ENCODE peak calls at places on chromosomes 7 and 10, in six cellular contexts. E is ovary, N is DND-41, F is heart left ventricle, D is cardiac fibroblast, O is prostate gland. V is an unnamed sample.

GRCh38 chr10:633279-634245 is 55.9 kb downstream of the DIP2C start:
- DNase-seq in E (no peak), N (no peak), F (no peak), D (no peak), O (no peak), V (no peak)

GRCh38 chr7:16942929-16943509 is 61.2 kb upstream of the AGR3 start:
- DNase-seq in E (no peak), N (no peak), F (no peak), D (no peak), O (no peak), V (no peak)

GRCh38 chr10:103592186-103593021 is 98.9 kb downstream of the NEURL1 start:
- DNase-seq in E (no peak), N (peak), F (no peak), D (peak), O (no peak), V (no peak)

GRCh38 chr10:36717118-36717517 is 408.3 kb upstream of the ANKRD30A start:
- DNase-seq in E (no peak), N (no peak), F (no peak), D (peak), O (no peak), V (no peak)

GRCh38 chr10:60663850-60664249 is 114.4 kb upstream of the CDK1 start:
- DNase-seq in E (no peak), N (no peak), F (no peak), D (no peak), O (no peak), V (no peak)

GRCh38 chr7:101100858-101101847 is 15.9 kb downstream of the TRIM56 start:
- DNase-seq in E (no peak), N (no peak), F (no peak), D (no peak), O (no peak), V (no peak)

GRCh38 chr7:140004672-140005071 is 58.1 kb downstream of the PARP12 start:
- DNase-seq in E (no peak), N (no peak), F (no peak), D (no peak), O (no peak), V (no peak)

GRCh38 chr10:102291221-102291905 is 46.0 kb downstream of the GBF1 start:
- DNase-seq in E (no peak), N (no peak), F (peak), D (no peak), O (no peak), V (no peak)

GRCh38 chr7:127447326-127447945 is 54.9 kb upstream of the ZNF800 start:
- DNase-seq in E (no peak), N (peak), F (no peak), D (peak), O (no peak), V (no peak)

GRCh38 chr7:17996442-17997223 is 31.0 kb downstream of the PRPS1L1 start:
- DNase-seq in E (no peak), N (no peak), F (no peak), D (no peak), O (no peak), V (no peak)

GRCh38 chr10:90787906-90788491 is 69.8 kb downstream of the HTR7 start:
- DNase-seq in E (no peak), N (peak), F (no peak), D (peak), O (no peak), V (no peak)

GRCh38 chr10:82934429-82934828 is 1059.4 kb downstream of the NRG3 start:
- DNase-seq in E (no peak), N (no peak), F (no peak), D (no peak), O (no peak), V (no peak)

GRCh38 chr10:89207181-89207800 is at the start of gene CH25H:
- DNase-seq in E (peak), N (peak), F (peak), D (peak), O (peak), V (peak)

GRCh38 chr10:84340187-84340586 is 11.8 kb downstream of the CCSER2 start:
- DNase-seq in E (no peak), N (no peak), F (no peak), D (no peak), O (no peak), V (no peak)

GRCh38 chr7:47418910-47419309 is 163.0 kb downstream of the TNS3 start:
- DNase-seq in E (peak), N (no peak), F (no peak), D (peak), O (no peak), V (no peak)

GRCh38 chr7:1058821-1059199 is 14.5 kb downstream of the GPR146 start:
- DNase-seq in E (no peak), N (no peak), F (peak), D (no peak), O (no peak), V (no peak)

GRCh38 chr7:21142081-21142480 is 285.8 kb upstream of the SP4 start:
- DNase-seq in E (no peak), N (no peak), F (no peak), D (no peak), O (no peak), V (no peak)

GRCh38 chr10:79375321-79376077 is 28.2 kb downstream of the PPIF start:
- DNase-seq in E (no peak), N (no peak), F (no peak), D (peak), O (no peak), V (no peak)

GRCh38 chr10:79385804-79386531 is 38.7 kb downstream of the PPIF start:
- DNase-seq in E (no peak), N (no peak), F (no peak), D (no peak), O (peak), V (no peak)

GRCh38 chr10:133258818-133259602 is 17.7 kb downstream of the ADAM8 start:
- DNase-seq in E (peak), N (peak), F (peak), D (peak), O (peak), V (peak)

GRCh38 chr10:11036424-11037011 is 18.8 kb downstream of the CELF2 start:
- DNase-seq in E (no peak), N (no peak), F (no peak), D (peak), O (peak), V (no peak)

GRCh38 chr10:3085785-3086567 is 18.6 kb downstream of the PFKP start:
- DNase-seq in E (no peak), N (no peak), F (no peak), D (no peak), O (no peak), V (no peak)

GRCh38 chr10:59580257-59580863 is 129.3 kb downstream of the SLC16A9 start:
- DNase-seq in E (no peak), N (no peak), F (no peak), D (peak), O (no peak), V (no peak)

GRCh38 chr7:32072397-32072796 is 2.2 kb upstream of the PDE1C start:
- DNase-seq in E (no peak), N (no peak), F (no peak), D (no peak), O (no peak), V (no peak)

GRCh38 chr7:95865716-95866371 is 93.5 kb downstream of the DYNC1I1 start:
- DNase-seq in E (no peak), N (no peak), F (no peak), D (peak), O (no peak), V (no peak)

GRCh38 chr10:46236941-46237681 is 49.7 kb upstream of the ANTXRL start:
- DNase-seq in E (no peak), N (no peak), F (no peak), D (no peak), O (no peak), V (no peak)

GRCh38 chr7:79421751-79422150 is 31.7 kb downstream of the MAGI2 start:
- DNase-seq in E (no peak), N (no peak), F (no peak), D (no peak), O (no peak), V (no peak)

GRCh38 chr7:79420464-79420863 is 33.0 kb downstream of the MAGI2 start:
- DNase-seq in E (no peak), N (no peak), F (no peak), D (peak), O (no peak), V (no peak)

GRCh38 chr7:79430391-79430790 is 23.1 kb downstream of the MAGI2 start:
- DNase-seq in E (no peak), N (no peak), F (no peak), D (no peak), O (no peak), V (no peak)

GRCh38 chr7:79425665-79426064 is 27.8 kb downstream of the MAGI2 start:
- DNase-seq in E (no peak), N (no peak), F (no peak), D (no peak), O (no peak), V (no peak)
- TF ChIP-seq CTCF in E (no peak), N (no peak), F (no peak), D (no peak), O (no peak), V (no peak)

GRCh38 chr7:151117041-151117440 is 30.8 kb downstream of the AGAP3 start:
- DNase-seq in E (no peak), N (no peak), F (no peak), D (no peak), O (no peak), V (peak)

GRCh38 chr7:151116603-151117002 is 30.3 kb downstream of the AGAP3 start:
- DNase-seq in E (no peak), N (no peak), F (no peak), D (no peak), O (no peak), V (no peak)

GRCh38 chr7:151115121-151115835 is 29.0 kb downstream of the AGAP3 start:
- DNase-seq in E (no peak), N (peak), F (no peak), D (no peak), O (no peak), V (peak)

GRCh38 chr7:151114151-151115090 is 28.1 kb downstream of the AGAP3 start:
- DNase-seq in E (no peak), N (no peak), F (no peak), D (no peak), O (peak), V (no peak)

GRCh38 chr7:151115836-151116418 is 29.7 kb downstream of the AGAP3 start:
- DNase-seq in E (no peak), N (no peak), F (no peak), D (no peak), O (peak), V (peak)
- H3K4me3 ChIP-seq in E (no peak), N (peak), F (peak), D (no peak), O (peak), V (no peak)

GRCh38 chr7:2066251-2066919 is 166.4 kb downstream of the MAD1L1 start:
- DNase-seq in E (no peak), N (peak), F (no peak), D (no peak), O (no peak), V (peak)

GRCh38 chr7:2070151-2070763 is 162.5 kb downstream of the MAD1L1 start:
- DNase-seq in E (no peak), N (no peak), F (no peak), D (no peak), O (no peak), V (no peak)

GRCh38 chr7:2069472-2069860 is 163.3 kb downstream of the MAD1L1 start:
- DNase-seq in E (no peak), N (no peak), F (no peak), D (no peak), O (no peak), V (no peak)

GRCh38 chr7:2071133-2071832 is 161.5 kb downstream of the MAD1L1 start:
- DNase-seq in E (no peak), N (no peak), F (no peak), D (no peak), O (no peak), V (no peak)

DNA sequence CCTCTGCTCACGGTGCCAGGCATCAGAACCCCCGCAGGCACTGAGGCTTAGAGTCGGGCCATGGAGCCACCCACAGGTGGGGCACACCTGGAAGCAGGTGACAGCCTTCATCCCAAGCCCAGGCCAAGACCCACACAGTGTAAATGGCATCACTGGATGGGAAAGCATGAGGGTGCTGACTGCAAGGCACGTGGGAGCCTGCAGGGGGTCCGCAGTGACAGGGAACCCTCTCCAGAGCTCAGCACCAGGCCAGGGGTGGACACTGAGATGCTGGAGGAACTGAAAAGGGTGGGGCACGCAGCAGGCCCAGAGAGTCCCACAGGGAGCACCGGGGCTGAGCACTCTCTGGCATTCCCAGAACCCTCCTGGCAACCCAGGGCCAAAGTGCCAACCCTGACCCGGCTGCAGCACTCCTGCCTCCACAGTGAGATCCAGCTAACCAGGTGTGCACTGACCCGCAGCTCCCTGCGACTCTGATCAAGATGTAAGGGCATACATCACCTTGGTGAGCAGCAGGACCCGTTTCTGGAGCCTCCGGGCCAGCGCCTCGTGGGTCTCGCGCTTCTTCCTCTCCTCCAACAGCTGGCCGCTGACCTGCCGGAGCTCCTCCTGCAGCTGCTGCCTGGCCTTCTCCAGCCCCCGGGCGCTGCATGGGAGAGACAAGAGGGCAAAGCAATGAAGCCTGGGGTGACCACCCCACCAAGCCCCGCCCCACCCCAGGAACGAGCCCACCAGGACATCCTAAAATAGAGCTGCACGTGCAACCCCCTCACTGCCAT is 163.9 kb downstream of the MAD1L1 start:
- DNase-seq in E (no peak), N (no peak), F (no peak), D (no peak), O (no peak), V (no peak)
- TF ChIP-seq CTCF in E (no peak), N (peak), F (no peak), D (no peak), O (no peak), V (no peak)

GRCh38 chr10:73865459-73866442 is 8.6 kb downstream of the CAMK2G start:
- DNase-seq in E (no peak), N (peak), F (peak), D (no peak), O (no peak), V (peak)
- H3K4me3 ChIP-seq in E (no peak), N (no peak), F (no peak), D (no peak), O (no peak), V (peak)

GRCh38 chr7:38127216-38128207 is 50.5 kb upstream of the STARD3NL start:
- DNase-seq in E (no peak), N (no peak), F (no peak), D (no peak), O (no peak), V (no peak)
- TF ChIP-seq CTCF in E (no peak), N (no peak), F (no peak), D (no peak), O (no peak), V (no peak)

DNA sequence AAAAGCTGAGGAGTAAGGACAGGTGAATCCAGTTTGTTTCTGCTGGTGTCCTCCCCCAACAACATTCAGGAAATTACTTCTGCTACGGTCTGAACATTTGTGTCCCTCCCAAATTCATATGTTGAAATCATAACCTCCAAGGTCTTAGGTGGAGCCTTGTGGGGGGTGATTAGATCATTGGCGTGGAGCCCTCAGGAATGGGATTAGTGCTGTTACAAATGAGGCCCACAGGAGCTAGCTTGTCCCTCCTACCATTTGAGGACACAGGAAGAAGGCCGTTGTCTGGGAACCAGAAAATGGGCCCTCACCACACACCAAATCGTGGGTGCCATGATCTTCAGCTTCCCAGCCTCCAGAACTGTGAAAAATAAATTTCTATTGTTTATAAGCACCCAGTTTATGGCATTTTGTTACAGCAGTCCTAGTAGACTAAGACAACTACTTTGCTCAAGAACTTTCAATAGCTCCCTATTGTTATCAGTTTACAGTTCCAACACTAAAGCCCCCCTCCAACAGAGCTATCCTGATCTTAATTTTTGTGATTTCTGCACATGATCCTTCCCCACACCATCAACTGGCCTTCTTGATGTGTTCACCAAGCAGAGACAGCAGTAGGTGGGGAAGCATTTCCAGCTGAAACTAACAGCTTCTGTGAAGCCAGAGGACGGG is 2.1 kb upstream of the LRMDA start:
- DNase-seq in E (no peak), N (no peak), F (peak), D (peak), O (no peak), V (no peak)
- H3K4me3 ChIP-seq in E (no peak), N (no peak), F (no peak), D (no peak), O (no peak), V (no peak)

DNA sequence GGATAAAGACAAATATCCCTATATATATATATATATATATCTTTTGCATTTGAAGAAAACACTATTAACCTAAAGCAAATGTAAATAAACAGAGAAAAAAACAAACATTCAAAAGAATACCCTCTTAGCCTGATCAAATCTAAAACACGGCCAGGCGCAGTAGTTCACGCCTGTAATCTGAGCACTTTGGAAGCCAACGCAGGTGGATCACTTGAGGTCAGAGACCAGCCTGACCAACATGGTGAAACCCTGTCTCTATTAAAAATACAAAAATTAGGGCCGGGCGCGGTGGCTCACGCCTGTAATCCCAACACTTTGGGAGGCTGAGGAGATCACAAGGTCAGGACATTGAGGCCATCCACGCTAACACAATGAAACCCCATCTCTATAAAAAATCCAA is 9.2 kb downstream of the ANXA7 start:
- DNase-seq in E (no peak), N (no peak), F (no peak), D (no peak), O (no peak), V (no peak)
- TF ChIP-seq CTCF in E (no peak), N (no peak), F (no peak), D (no peak), O (no peak), V (no peak)

GRCh38 chr10:48493083-48493871 is 111.6 kb downstream of the ARHGAP22 start:
- DNase-seq in E (no peak), N (no peak), F (peak), D (no peak), O (no peak), V (no peak)

GRCh38 chr10:48496105-48496830 is 108.6 kb downstream of the ARHGAP22 start:
- DNase-seq in E (no peak), N (no peak), F (no peak), D (no peak), O (peak), V (no peak)

GRCh38 chr10:48494611-48495010 is 110.3 kb downstream of the ARHGAP22 start:
- DNase-seq in E (no peak), N (no peak), F (no peak), D (no peak), O (no peak), V (peak)

GRCh38 chr10:48495282-48496045 is 109.4 kb downstream of the ARHGAP22 start:
- DNase-seq in E (no peak), N (no peak), F (no peak), D (no peak), O (peak), V (no peak)

DNA sequence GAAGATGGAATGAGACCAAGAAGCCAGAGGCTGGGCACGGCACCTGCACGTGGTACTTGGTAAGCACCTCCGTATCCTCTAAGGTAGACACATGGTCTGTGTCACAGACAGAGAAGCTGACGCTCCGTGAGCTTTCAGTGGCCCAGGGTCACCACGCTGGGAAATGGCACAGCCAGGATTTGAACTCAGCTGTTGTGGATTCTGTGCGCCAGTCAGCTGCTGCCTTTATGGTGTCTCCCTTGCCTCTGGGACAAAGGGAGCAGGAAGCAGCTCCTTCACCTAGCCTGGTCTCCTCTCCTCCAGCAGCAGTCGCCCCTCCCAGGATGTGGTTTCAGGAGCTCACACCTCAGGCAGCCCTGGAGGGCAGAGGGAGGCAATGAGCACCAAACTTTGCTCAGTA is 110.8 kb downstream of the ARHGAP22 start:
- DNase-seq in E (no peak), N (peak), F (peak), D (no peak), O (no peak), V (no peak)
- H3K4me3 ChIP-seq in E (no peak), N (no peak), F (no peak), D (no peak), O (no peak), V (no peak)

V was measured in CD8-positive, alpha-beta T cell.